ENCODE peak calls at places on chromosome 20, in four cellular contexts. One of them, this sample, is unnamed.

GRCh38 chr20:2254333-2254732 is 41.5 kb upstream of the TGM3 start:
- DNase-seq in GM12878: no peak
- DNase-seq in HepG2: no peak
- DNase-seq in K562: no peak
- DNase-seq in this sample: no peak

GRCh38 chr20:39873286-39873685 is 815.8 kb downstream of the MAFB start:
- DNase-seq in HepG2: no peak
- DNase-seq in K562: no peak
- DNase-seq in GM12878: no peak
- DNase-seq in this sample: no peak

GRCh38 chr20:49483018-49483705 is 694 bp upstream of the KCNB1 start:
- DNase-seq in GM12878: no peak
- DNase-seq in K562: no peak
- DNase-seq in HepG2: no peak
- DNase-seq in this sample: peak; percentile 75

GRCh38 chr20:63973636-63974401 is 4.1 kb upstream of the ZNF512B start:
- DNase-seq in K562: peak; percentile 84
- DNase-seq in GM12878: no peak
- DNase-seq in HepG2: peak; percentile 86
- DNase-seq in this sample: peak; percentile 95

GRCh38 chr20:57432874-57433491 is 41.8 kb downstream of the RBM38 start:
- DNase-seq in GM12878: peak; percentile 76
- DNase-seq in K562: peak; percentile 78
- DNase-seq in HepG2: no peak
- DNase-seq in this sample: no peak

GRCh38 chr20:63555661-63556381 is 1.9 kb downstream of the FNDC11 start:
- DNase-seq in GM12878: no peak
- DNase-seq in HepG2: no peak
- DNase-seq in K562: no peak
- DNase-seq in this sample: no peak

GRCh38 chr20:24686156-24686555 is 216.7 kb downstream of the SYNDIG1 start:
- DNase-seq in GM12878: no peak
- DNase-seq in K562: no peak
- DNase-seq in HepG2: no peak
- DNase-seq in this sample: no peak

GRCh38 chr20:57563522-57563921 is 2.6 kb downstream of the PCK1 start:
- DNase-seq in GM12878: no peak
- DNase-seq in K562: no peak
- DNase-seq in HepG2: no peak
- DNase-seq in this sample: no peak

GRCh38 chr20:258963-259362 is 1.4 kb downstream of the DEFB132 start:
- DNase-seq in GM12878: no peak
- DNase-seq in HepG2: peak; percentile 67
- DNase-seq in K562: peak; percentile 18
- DNase-seq in this sample: no peak

GRCh38 chr20:63651942-63652191 is 1.4 kb downstream of the STMN3 start:
- DNase-seq in GM12878: no peak
- DNase-seq in HepG2: no peak
- DNase-seq in K562: peak; percentile 60
- DNase-seq in this sample: peak; percentile 51

DNA sequence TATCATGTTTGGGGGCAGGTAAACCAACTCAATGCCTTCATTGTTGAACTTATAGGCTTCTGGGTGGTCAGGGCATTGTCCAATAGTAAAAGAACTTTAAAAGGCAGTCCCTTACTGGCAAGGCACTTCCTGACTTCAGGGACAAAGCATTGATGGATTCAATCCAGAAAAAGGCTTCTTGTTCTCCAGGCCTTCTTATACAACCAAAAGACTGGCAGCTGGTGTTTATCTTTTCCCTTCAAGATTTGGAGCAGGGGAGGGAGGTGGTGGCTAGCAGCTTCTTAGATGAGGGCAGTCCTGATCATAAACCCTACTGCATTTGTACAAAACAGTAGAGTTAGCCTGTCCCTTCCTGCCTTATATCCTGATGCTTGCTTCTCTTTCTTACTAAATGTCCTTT is 57.5 kb downstream of the NCOA3 start:
- DNase-seq in K562: no peak
- DNase-seq in GM12878: no peak
- DNase-seq in HepG2: no peak
- DNase-seq in this sample: no peak
- TF ChIP-seq NFIC in K562: no peak
- TF ChIP-seq NFIC in GM12878: no peak
- TF ChIP-seq NFIC in HepG2: no peak
- TF ChIP-seq NFIC in this sample: no peak

DNA sequence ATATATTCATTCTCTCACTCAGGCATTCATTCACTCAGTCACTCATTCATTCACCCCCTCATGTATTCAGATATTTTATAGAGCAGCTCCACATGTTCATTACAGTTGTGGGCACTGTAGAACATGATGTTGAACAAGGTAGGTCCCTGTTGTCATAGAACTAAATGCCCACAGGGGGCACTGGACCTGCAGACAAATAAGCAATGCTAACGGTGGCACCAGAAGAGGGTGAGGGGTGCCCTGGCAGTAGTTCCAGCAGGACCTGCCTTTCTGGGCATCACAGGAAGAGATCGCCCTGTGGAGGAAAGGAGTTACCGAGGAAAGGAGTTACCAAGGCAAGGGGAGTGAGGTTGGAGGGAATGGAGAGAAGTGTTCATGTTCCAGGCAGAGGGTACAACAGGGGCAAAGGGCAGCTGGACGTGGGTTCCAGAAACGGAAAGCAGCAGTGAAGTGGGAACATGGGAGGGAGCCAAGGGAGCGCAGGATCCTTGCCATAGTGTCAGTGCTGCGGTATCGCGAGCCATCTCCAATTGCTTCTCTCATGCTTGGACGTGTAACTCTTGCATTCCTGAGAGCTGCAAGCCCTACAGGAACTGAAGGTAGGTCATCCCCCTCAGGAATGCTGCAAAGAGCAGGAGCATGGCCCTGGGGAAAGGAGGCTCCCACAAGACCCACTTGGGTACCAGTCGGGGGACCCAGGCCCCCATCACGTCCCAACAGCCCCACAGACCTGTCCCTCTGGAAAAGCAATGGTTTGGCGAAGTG is 128.2 kb downstream of the EDN3 start:
- DNase-seq in HepG2: peak; percentile 18
- DNase-seq in GM12878: no peak
- DNase-seq in K562: no peak
- DNase-seq in this sample: no peak
- TF ChIP-seq CTCF in HepG2: no peak
- TF ChIP-seq CTCF in GM12878: no peak
- TF ChIP-seq CTCF in K562: no peak
- TF ChIP-seq CTCF in this sample: peak; percentile 40

GRCh38 chr20:44848254-44849015 is 37.1 kb upstream of the YWHAB start:
- DNase-seq in K562: no peak
- DNase-seq in GM12878: no peak
- DNase-seq in HepG2: no peak
- DNase-seq in this sample: no peak

GRCh38 chr20:44851545-44851944 is 34.0 kb upstream of the YWHAB start:
- DNase-seq in GM12878: no peak
- DNase-seq in HepG2: no peak
- DNase-seq in K562: no peak
- DNase-seq in this sample: no peak

GRCh38 chr20:44850883-44851282 is 34.6 kb upstream of the YWHAB start:
- DNase-seq in GM12878: no peak
- DNase-seq in K562: no peak
- DNase-seq in HepG2: no peak
- DNase-seq in this sample: no peak

GRCh38 chr20:44850272-44850671 is 35.2 kb upstream of the YWHAB start:
- DNase-seq in K562: no peak
- DNase-seq in GM12878: no peak
- DNase-seq in HepG2: no peak
- DNase-seq in this sample: no peak

DNA sequence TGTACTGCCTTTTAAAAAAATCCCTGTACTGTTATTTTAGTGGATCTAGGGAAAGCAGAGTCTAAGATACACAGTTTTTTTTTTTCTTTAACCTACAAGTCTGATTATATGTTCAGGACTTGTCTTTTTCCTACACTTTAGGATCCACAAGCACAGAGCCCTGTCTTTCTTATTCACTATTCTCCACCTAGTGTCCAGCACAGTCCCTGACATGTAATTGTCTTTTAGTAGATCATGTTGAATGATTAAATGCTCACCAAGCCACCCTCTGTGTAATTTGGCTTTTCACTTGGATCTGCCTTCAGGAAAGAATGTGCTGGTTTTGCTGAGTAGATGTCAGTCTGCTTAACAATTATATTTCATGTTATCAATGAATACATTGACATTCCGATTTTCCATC is 35.8 kb upstream of the YWHAB start:
- DNase-seq in K562: no peak
- DNase-seq in GM12878: no peak
- DNase-seq in HepG2: no peak
- DNase-seq in this sample: peak; percentile 30
- TF ChIP-seq NFIC in K562: no peak
- TF ChIP-seq NFIC in GM12878: no peak
- TF ChIP-seq NFIC in HepG2: no peak
- TF ChIP-seq NFIC in this sample: no peak

GRCh38 chr20:14963262-14963663 is 625.9 kb upstream of the FLRT3 start:
- DNase-seq in K562: no peak
- DNase-seq in GM12878: no peak
- DNase-seq in HepG2: peak; percentile 35
- DNase-seq in this sample: no peak
- TF ChIP-seq CTCF in K562: no peak
- TF ChIP-seq CTCF in GM12878: no peak
- TF ChIP-seq CTCF in HepG2: no peak
- TF ChIP-seq CTCF in this sample: no peak

DNA sequence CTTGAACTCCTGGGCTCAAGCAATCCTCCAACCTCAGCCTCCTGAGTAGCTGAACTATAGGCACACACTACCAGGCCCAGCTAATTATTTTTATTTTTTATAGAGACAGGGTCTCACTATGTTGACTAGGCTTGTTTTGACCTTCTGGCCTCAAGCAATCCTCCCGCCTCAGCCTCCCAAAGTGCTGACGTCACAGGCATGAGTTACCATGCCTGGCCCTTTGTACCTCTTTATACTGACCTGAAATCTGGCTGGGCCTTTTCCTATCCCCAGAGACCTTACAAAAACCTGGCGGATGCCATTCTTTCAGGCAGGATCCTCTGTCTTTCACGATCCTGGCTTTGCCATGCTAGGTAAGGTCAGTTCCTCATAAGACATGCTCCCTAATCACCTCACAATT is 11.5 kb downstream of the WFDC3 start:
- DNase-seq in HepG2: no peak
- DNase-seq in K562: no peak
- DNase-seq in GM12878: no peak
- DNase-seq in this sample: no peak
- TF ChIP-seq NFIC in HepG2: no peak
- TF ChIP-seq NFIC in K562: no peak
- TF ChIP-seq NFIC in GM12878: no peak
- TF ChIP-seq NFIC in this sample: no peak

DNA sequence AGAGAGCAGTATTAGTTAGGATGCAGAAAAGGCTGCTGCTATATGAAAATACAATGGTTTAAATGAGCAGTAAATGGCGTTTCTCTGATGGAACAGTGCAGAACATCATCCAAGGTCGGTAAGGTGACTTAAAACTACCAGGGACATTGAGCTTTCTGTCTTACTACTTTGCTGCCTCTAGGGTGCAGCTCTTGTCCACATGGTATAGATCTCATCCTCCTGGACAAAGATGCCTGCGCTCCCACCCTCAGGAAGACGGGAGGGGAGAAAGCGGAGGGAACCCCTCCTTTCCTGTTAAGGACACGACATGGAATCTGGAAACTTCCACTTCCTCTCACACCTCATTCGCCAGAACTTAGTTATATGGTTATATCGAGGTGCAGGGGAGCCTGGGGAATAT is 224.4 kb upstream of the TSHZ2 start:
- DNase-seq in K562: no peak
- DNase-seq in HepG2: peak; percentile 37
- DNase-seq in GM12878: no peak
- DNase-seq in this sample: peak; percentile 30
- TF ChIP-seq CTCF in K562: no peak
- TF ChIP-seq CTCF in HepG2: peak; percentile 82
- TF ChIP-seq CTCF in GM12878: peak; percentile 48
- TF ChIP-seq CTCF in this sample: no peak

GRCh38 chr20:51303731-51304670 is 238.5 kb downstream of the NFATC2 start:
- DNase-seq in K562: no peak
- DNase-seq in GM12878: no peak
- DNase-seq in HepG2: no peak
- DNase-seq in this sample: no peak
- TF ChIP-seq NFIC in K562: no peak
- TF ChIP-seq NFIC in GM12878: no peak
- TF ChIP-seq NFIC in HepG2: no peak
- TF ChIP-seq NFIC in this sample: no peak